ENCODE peak calls at places on chromosomes 1 and 21, in nine cellular contexts. L is pancreas, B is left ventricle myocardium inferior, K is gastrocnemius medialis, Z is lower lobe of right lung, N is kidney, X is HCT116, Q is left lung, S is GM23338. F is an unnamed sample.

GRCh38 chr1:229973297-229973612 is 93.8 kb upstream of the GALNT2 start:
- DNase-seq in X (no peak), S (no peak), Q (no peak), K (no peak), B (no peak), L (no peak), N (no peak), Z (no peak), F (no peak)

GRCh38 chr21:39690454-39690853 is 54.5 kb upstream of the IGSF5 start:
- DNase-seq in Q (no peak), L (no peak), X (no peak), N (no peak), K (no peak), B (no peak), Z (no peak), S (no peak), F (no peak)

GRCh38 chr1:65174585-65174984 is 26.6 kb downstream of the AK4 start:
- DNase-seq in Z (peak; percentile 51), Q (no peak), K (peak; percentile 62), N (no peak), B (peak; percentile 57), S (no peak), X (peak; percentile 70), L (no peak), F (peak; percentile 75)

GRCh38 chr21:45305831-45306230 is 18.1 kb upstream of the POFUT2 start:
- DNase-seq in S (no peak), X (no peak), B (peak; percentile 7), Q (no peak), L (peak; percentile 28), N (peak; percentile 28), Z (peak; percentile 10), K (no peak), F (peak; percentile 21)

GRCh38 chr1:77832889-77833288 is 53.4 kb downstream of the MIGA1 start:
- DNase-seq in X (no peak), Q (no peak), K (peak; percentile 76), S (no peak), N (no peak), L (no peak), B (no peak), Z (no peak), F (no peak)

GRCh38 chr21:43657355-43658093 is 1.8 kb downstream of the HSF2BP start:
- DNase-seq in K (no peak), L (no peak), S (no peak), B (peak; percentile 35), N (peak; percentile 79), X (no peak), Z (no peak), Q (peak; percentile 80), F (no peak)

GRCh38 chr21:44517175-44517899 is 22.7 kb downstream of the KRTAP10-1 start:
- DNase-seq in X (peak; percentile 98), Z (peak; percentile 38), L (peak; percentile 64), Q (peak; percentile 20), N (peak; percentile 45), B (no peak), S (peak; percentile 55), K (no peak), F (peak; percentile 37)

GRCh38 chr1:180482425-180483275 is 19.7 kb downstream of the ACBD6 start:
- DNase-seq in L (no peak), K (no peak), N (no peak), S (peak; percentile 85), B (no peak), X (no peak), Q (no peak), Z (no peak), F (no peak)

GRCh38 chr1:30512253-30512921 is 211.0 kb downstream of the MATN1 start:
- DNase-seq in K (no peak), Z (no peak), L (no peak), N (no peak), Q (no peak), X (no peak), B (no peak), S (peak; percentile 25), F (no peak)

GRCh38 chr1:36352141-36352909 is 28.9 kb upstream of the EVA1B start:
- DNase-seq in N (no peak), L (no peak), S (no peak), K (no peak), X (no peak), B (no peak), Z (no peak), Q (no peak), F (no peak)

GRCh38 chr21:14482165-14482564 is 64.0 kb downstream of the SAMSN1 start:
- DNase-seq in S (no peak), N (no peak), X (no peak), Q (no peak), Z (no peak), K (no peak), B (no peak), L (no peak), F (no peak)

GRCh38 chr1:9848022-9848421 is 24.3 kb upstream of the CLSTN1 start:
- DNase-seq in X (no peak), S (no peak), Q (no peak), K (no peak), Z (no peak), N (no peak), L (no peak), B (no peak), F (no peak)

DNA sequence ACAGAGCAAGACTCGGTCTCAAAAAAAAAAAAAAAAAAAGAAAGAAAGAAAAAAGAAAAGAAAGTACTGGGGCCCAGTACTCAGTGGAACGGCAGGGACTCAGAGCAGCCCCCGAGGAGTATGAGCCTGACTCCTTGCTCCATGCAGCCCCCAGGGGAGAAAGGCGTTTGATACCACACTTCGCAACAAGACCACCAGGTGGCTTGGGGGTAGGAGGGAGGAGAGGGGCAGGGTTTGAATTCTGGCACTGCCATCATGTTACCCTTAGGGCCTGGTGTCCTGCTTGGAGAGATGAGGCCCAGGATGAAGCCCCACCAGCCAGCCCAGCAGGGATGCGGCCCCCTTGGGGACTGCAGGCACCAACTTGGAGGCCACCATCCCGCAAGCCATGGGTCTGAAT is 321.3 kb upstream of the VAMP3 start:
- DNase-seq in K (no peak), Z (no peak), X (no peak), Q (peak; percentile 44), B (no peak), L (no peak), N (no peak), S (peak; percentile 30), F (no peak)
- TF ChIP-seq CTCF in K (no peak), Z (no peak), X (no peak), Q (no peak), B (no peak), L (no peak), N (no peak), S (peak; percentile 13), F (no peak)

GRCh38 chr1:109994654-109995053 is 10.1 kb downstream of the AHCYL1 start:
- DNase-seq in L (no peak), N (no peak), K (no peak), B (no peak), Q (no peak), Z (no peak), X (no peak), S (no peak), F (no peak)
- H3K4me1 ChIP-seq in L (peaks cover 23% of the 10 kb centered on the region), N (peaks cover 28% of the 10 kb centered on the region), K (peaks cover 92% of the 10 kb centered on the region), B (peaks cover 89% of the 10 kb centered on the region), Q (peaks cover 61% of the 10 kb centered on the region), Z (peaks cover 47% of the 10 kb centered on the region), X (no peaks in the 10 kb centered on the region), S (peaks cover 8% of the 10 kb centered on the region), F (peaks cover 20% of the 10 kb centered on the region)

DNA sequence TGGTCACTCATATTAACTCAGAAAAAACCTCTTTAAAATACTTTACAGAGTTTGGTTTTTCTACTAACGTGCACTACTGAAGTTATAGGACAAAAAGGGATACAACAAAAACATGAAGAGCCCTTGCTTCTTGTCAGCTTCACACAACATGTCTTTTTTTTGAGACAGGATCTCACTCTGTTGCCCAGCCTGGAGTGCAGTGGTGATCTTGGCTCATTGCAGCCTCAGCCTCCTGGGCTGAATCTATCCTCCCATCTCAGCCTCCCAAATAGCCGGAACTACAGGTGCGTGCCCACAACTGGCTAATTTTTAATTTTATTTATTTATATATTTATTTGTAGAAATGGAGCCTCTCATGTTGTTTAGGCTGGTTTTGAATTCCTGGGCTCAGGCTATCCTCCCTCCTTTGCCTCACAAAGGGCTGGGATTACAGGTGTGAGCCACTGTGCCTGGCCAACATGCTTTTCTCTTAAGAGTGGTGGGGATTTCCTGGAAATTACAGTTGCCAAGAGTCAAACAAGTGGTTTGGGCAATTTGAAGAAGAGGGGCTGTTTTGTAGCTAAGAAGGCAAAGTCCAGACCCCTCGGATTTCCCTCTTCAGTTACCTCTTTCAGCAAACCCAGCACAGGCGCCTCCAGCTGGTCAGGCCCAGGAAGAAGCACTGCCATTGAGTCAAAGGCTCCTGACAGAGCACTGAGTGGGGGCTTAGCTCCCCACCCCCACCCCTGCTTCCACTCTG is 6.4 kb upstream of the SMPDL3B start:
- DNase-seq in Z (no peak), K (no peak), N (peak; percentile 29), X (no peak), Q (no peak), L (no peak), S (peak; percentile 29), B (no peak), F (no peak)
- TF ChIP-seq CTCF in Z (no peak), K (no peak), N (no peak), X (no peak), Q (no peak), L (no peak), S (peak; percentile 50), B (no peak), F (no peak)

DNA sequence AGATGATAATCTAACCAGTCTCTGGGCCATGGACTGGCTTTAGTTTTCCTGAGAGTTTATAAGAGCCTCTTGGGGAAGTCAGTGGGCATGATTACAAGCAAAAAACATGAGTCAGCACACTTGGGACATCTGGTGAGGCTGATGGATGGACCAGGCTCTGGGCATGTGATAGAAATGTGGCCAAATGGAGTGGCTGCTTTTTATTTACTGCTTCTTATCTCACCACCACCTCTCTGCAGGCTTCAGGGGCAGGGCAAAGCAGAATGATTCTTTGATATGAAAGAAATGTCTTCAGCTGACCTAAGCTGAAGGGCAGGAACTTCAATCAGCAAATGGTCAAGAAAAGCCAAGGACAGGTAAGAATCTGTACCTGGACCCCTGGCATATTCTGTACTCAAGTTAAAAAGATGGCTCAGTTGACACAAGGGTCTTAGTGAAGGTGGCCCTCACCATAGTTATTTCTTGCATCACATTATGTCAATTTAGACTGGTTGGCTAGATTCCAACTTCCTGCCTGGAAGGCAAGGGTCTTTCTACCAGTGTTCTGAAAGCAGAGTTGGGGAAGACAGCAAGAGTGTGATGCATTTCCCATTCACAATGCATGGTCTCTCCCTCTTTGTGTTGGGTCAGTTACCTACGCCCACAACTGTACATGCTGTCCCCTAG is 162.8 kb downstream of the FASLG start:
- DNase-seq in X (no peak), S (no peak), K (no peak), N (no peak), B (no peak), Z (no peak), Q (no peak), L (no peak), F (no peak)
- H3K4me1 ChIP-seq in X (peaks cover 32% of the 10 kb centered on the region), S (peaks cover 4% of the 10 kb centered on the region), K (peaks cover 2% of the 10 kb centered on the region), N (peaks cover 4% of the 10 kb centered on the region), B (peaks cover 6% of the 10 kb centered on the region), Z (peaks cover 7% of the 10 kb centered on the region), Q (peaks cover 42% of the 10 kb centered on the region), L (no peaks in the 10 kb centered on the region), F (no peaks in the 10 kb centered on the region)

GRCh38 chr1:67552336-67552759 is 122.1 kb upstream of the SERBP1 start:
- DNase-seq in L (no peak), B (no peak), Q (no peak), Z (no peak), S (peak; percentile 33), X (no peak), N (peak; percentile 84), K (no peak), F (no peak)
- TF ChIP-seq CTCF in L (no peak), B (no peak), Q (no peak), Z (no peak), S (peak; percentile 9), X (peak; percentile 22), N (no peak), K (no peak), F (no peak)